ENCODE peak calls at places on chromosome 6, in nine cellular contexts. L is neuronal stem cell, N is IMR-90, P is mammary epithelial cell, K is H9, Z is HepG2, E is GM23338, H is neural progenitor cell, O is HCT116. F is an unnamed sample.
A peak's percentile ranks its signal among the peaks of the same experiment; 100 is the strongest.

GRCh38 chr6:26065952-26066380 is 21.3 kb upstream of the HFE start:
- DNase-seq in L (peak; percentile 66), N (peak; percentile 82), P (peak; percentile 72), K (peak; percentile 53), Z (peak; percentile 96), E (peak; percentile 89), H (peak; percentile 78), O (peak; percentile 79), F (peak; percentile 89)

GRCh38 chr6:43393597-43393996 is 24.1 kb upstream of the ZNF318 start:
- DNase-seq in L (no peak), N (no peak), P (no peak), K (no peak), Z (no peak), E (no peak), H (no peak), O (no peak), F (no peak)

GRCh38 chr6:154916857-154917256 is 78.3 kb upstream of the TIAM2 start:
- DNase-seq in L (no peak), N (no peak), P (no peak), K (no peak), Z (no peak), E (no peak), H (no peak), O (no peak), F (no peak)

GRCh38 chr6:36104836-36105235 is 25.5 kb upstream of the MAPK13 start:
- DNase-seq in L (no peak), N (peak; percentile 57), P (no peak), K (no peak), Z (no peak), E (no peak), H (no peak), O (no peak), F (peak; percentile 31)

GRCh38 chr6:136609878-136610706 is 59.9 kb upstream of the MAP7 start:
- DNase-seq in L (no peak), N (peak; percentile 100), P (peak; percentile 99), K (peak; percentile 64), Z (peak; percentile 46), E (peak; percentile 27), H (no peak), O (peak; percentile 98), F (peak; percentile 69)

GRCh38 chr6:157840776-157841175 is 17.7 kb downstream of the SNX9 start:
- DNase-seq in L (no peak), N (peak; percentile 84), P (peak; percentile 68), K (no peak), Z (no peak), E (no peak), H (no peak), O (no peak), F (no peak)

GRCh38 chr6:89999154-89999553 is 104.9 kb downstream of the GJA10 start:
- DNase-seq in L (no peak), N (peak; percentile 23), P (peak; percentile 77), K (no peak), Z (no peak), E (no peak), H (no peak), O (peak; percentile 54), F (no peak)

GRCh38 chr6:168450921-168451320 is 9.9 kb downstream of the SMOC2 start:
- DNase-seq in L (no peak), N (no peak), P (no peak), K (no peak), Z (no peak), E (peak; percentile 61), H (no peak), O (no peak), F (no peak)

GRCh38 chr6:147567141-147567805 is 58.8 kb downstream of the SAMD5 start:
- DNase-seq in L (no peak), N (no peak), P (no peak), K (no peak), Z (no peak), E (no peak), H (no peak), O (no peak), F (no peak)

GRCh38 chr6:73879466-73879865 is 183.5 kb downstream of the CD109 start:
- DNase-seq in L (no peak), N (no peak), P (no peak), K (no peak), Z (no peak), E (no peak), H (no peak), O (no peak), F (peak; percentile 0)

GRCh38 chr6:133298801-133299200 is 57.6 kb downstream of the EYA4 start:
- DNase-seq in L (no peak), N (no peak), P (no peak), K (no peak), Z (no peak), E (no peak), H (no peak), O (no peak), F (no peak)

GRCh38 chr6:10411915-10412164 is 3.0 kb downstream of the TFAP2A start:
- DNase-seq in L (no peak), N (no peak), P (no peak), K (no peak), Z (no peak), E (no peak), H (no peak), O (no peak), F (no peak)

DNA sequence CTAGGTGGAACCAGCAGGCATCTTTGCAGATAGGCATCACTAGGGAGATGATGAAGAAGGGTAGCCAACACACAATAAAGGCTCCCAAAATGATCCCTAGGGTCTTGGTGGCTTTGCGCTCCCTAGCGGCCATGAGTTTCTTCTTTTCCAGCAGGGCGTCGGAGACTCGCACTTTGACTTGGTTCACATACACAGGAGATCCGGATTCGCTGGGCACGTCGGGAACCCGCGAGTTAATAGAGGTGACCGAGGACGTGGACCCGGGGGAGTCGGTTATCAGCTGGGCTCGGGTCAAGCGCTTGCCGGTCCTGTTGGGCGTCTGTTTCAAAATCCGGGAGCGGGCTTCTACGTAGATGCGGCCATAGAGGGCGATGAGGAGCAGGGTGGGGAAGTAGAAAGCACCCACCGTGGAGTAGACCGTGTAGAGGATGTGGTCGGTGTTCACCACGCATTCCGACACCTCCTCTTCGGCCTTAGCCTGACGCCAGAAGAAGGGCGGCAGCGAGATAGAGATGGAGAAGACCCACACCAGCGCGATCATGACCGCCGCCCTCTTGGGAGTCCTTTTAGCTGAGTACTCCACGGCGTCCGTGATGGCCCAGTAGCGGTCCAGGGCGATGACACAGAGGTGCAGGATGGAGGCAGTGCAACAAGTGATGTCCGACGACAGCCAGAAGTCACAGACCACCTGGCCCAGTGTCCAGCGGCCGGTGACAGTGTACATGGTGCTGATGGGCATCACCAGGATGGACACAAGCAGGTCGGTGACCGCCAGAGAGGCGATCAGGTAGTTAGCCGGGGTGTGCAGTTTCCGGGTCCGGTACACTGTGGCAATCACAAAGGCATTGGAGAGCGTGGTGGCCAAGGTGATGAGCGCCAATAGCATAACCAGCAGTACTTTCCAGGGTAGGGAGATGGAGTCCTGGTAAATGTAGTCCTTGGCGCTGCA is 658 bp downstream of the HTR1B start:
- DNase-seq in L (peak; percentile 20), N (no peak), P (no peak), K (peak; percentile 73), Z (no peak), E (peak; percentile 77), H (peak; percentile 58), O (no peak), F (peak; percentile 30)
- H2AFZ ChIP-seq in L (peak overlapping the region; percentile 29), N (peak overlapping the region; percentile 90), P (peak overlapping the region; percentile 80), K (no peak overlapping the region), Z (no peak overlapping the region), E (peak overlapping the region; percentile 100), H (peak overlapping the region; percentile 97), O (no peak overlapping the region), F (peak overlapping the region; percentile 77)

GRCh38 chr6:67496191-67496590 is 1138.9 kb upstream of the ADGRB3 start:
- DNase-seq in L (no peak), N (no peak), P (no peak), K (no peak), Z (no peak), E (no peak), H (no peak), O (no peak), F (no peak)

GRCh38 chr6:67497749-67498148 is 1137.3 kb upstream of the ADGRB3 start:
- DNase-seq in L (no peak), N (no peak), P (no peak), K (no peak), Z (no peak), E (no peak), H (no peak), O (no peak), F (no peak)

DNA sequence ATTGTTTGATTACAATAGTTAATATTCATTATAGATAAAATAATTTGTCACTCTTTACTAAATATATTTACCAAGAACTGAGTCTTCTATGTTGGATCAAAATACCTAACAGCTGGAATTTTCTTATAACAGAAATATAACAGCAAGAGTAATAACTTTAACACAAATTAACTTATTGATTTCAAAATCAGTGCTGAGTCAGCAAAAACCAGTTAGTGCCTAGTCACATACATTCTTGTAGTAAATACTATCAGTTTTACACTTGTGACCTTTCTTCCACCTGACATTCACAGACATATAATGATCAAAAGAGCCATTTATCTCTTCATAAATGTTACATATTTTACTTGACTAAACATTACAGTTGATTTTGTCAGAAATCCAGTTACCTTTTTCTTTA is 1141.4 kb upstream of the ADGRB3 start:
- DNase-seq in L (no peak), N (no peak), P (no peak), K (no peak), Z (no peak), E (no peak), H (no peak), O (no peak), F (no peak)
- H2AFZ ChIP-seq in L (no peak overlapping the region), N (no peak overlapping the region), P (no peak overlapping the region), K (no peak overlapping the region), Z (no peak overlapping the region), E (no peak overlapping the region), H (no peak overlapping the region), O (no peak overlapping the region), F (no peak overlapping the region)

DNA sequence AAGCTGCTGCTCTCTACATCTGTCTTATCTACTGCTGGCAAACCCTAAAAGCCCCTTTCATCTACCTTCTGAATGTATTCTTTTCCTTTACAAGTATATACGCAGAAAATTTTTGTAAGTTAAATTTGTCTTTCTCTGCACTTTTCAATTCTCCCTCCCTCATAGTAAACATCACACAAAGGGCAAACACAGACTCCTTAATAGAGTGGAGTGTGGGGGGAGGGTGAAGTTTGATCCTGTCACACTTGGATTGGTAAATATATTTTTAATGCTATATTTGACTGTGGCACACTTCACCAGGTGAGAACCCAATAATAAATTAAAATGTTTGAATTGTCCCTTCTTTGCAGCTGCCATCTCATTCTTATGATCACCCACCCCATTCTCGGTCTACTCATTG is 33.2 kb upstream of the PAQR8 start:
- DNase-seq in L (no peak), N (no peak), P (no peak), K (no peak), Z (peak; percentile 30), E (no peak), H (no peak), O (no peak), F (no peak)
- H2AFZ ChIP-seq in L (no peak overlapping the region), N (no peak overlapping the region), P (no peak overlapping the region), K (no peak overlapping the region), Z (no peak overlapping the region), E (no peak overlapping the region), H (no peak overlapping the region), O (no peak overlapping the region), F (no peak overlapping the region)

DNA sequence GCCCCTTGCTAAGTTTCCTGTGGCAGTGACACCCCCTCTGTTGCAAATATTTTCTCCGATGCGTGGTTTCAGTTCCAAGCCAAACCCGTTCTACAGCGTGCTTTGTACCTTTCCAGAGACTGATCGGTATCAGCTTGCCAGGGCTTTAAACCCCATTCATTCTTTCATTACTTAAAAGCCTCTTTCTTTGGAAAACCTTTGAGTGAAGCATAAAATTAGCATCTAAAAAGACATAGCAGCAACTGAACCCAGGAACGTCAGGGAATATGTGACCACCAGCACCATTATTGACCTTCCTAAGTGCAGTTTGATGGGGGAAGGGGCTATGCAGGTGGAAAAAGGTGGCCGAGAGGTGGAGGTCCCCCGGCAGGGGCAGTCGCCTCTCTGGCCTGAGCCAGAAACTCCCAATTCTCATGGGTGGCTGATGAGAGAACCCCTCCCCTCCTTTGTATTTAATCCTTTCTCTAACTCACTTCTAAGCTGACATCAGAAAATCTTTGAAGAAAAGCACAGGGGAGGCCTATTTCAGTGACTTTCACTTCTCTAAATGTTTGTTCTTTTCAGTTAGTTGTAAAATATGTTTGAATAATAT is 89.4 kb downstream of the RSPH3 start:
- DNase-seq in L (peak; percentile 36), N (no peak), P (peak; percentile 53), K (peak; percentile 87), Z (no peak), E (peak; percentile 92), H (peak; percentile 76), O (no peak), F (peak; percentile 45)
- H2AFZ ChIP-seq in L (peak overlapping the region; percentile 79), N (no peak overlapping the region), P (peak overlapping the region; percentile 81), K (no peak overlapping the region), Z (no peak overlapping the region), E (no peak overlapping the region), H (peak overlapping the region; percentile 11), O (no peak overlapping the region), F (peak overlapping the region; percentile 58)

F was measured in hepatocyte.